ENCODE peak calls at places on chromosomes 4 and X, in seven cellular contexts. Y, W, F, Z, S, R and M are unnamed samples.
A peak's percentile ranks its signal among the peaks of the same experiment; 100 is the strongest.

GRCh38 chr4:175614880-175615279 is 197.2 kb downstream of the GPM6A start:
- DNase-seq in S (no peak), W (no peak), F (no peak), Z (no peak), Y (no peak), R (no peak), M (no peak)

GRCh38 chrX:48474127-48474526 is 1.9 kb upstream of the FTSJ1 start:
- DNase-seq in Z (no peak), S (no peak), Y (peak; percentile 19), F (no peak), R (no peak), W (no peak), M (no peak)

GRCh38 chr4:95643627-95644026 is 94.9 kb upstream of the UNC5C start:
- DNase-seq in Y (no peak), Z (no peak), F (no peak), S (no peak), R (no peak), W (no peak), M (no peak)

GRCh38 chrX:291411-291901 is 10.3 kb downstream of the PLCXD1 start:
- DNase-seq in Z (peak; percentile 11), S (no peak), R (no peak), W (no peak), F (no peak), Y (no peak), M (no peak)

GRCh38 chrX:25872786-25873185 is 265.4 kb upstream of the MAGEB18 start:
- DNase-seq in F (no peak), Y (no peak), Z (no peak), W (no peak), R (no peak), S (no peak), M (no peak)

GRCh38 chr4:81565137-81565870 is 93.6 kb upstream of the RASGEF1B start:
- DNase-seq in F (no peak), R (no peak), Z (peak; percentile 90), Y (no peak), W (no peak), S (no peak), M (no peak)

GRCh38 chr4:144353240-144353639 is 212.7 kb upstream of the GYPA start:
- DNase-seq in Y (no peak), R (no peak), F (no peak), W (no peak), Z (no peak), S (no peak), M (no peak)

GRCh38 chr4:9983211-9983610 is 38.1 kb downstream of the SLC2A9 start:
- DNase-seq in Z (no peak), W (no peak), R (no peak), Y (no peak), S (no peak), F (no peak), M (no peak)

GRCh38 chrX:23820235-23820782 is 37.3 kb downstream of the SAT1 start:
- DNase-seq in Y (no peak), R (no peak), S (no peak), Z (no peak), F (no peak), W (no peak), M (no peak)

GRCh38 chr4:158131037-158131436 is 41.8 kb downstream of the GASK1B start:
- DNase-seq in F (no peak), S (no peak), R (no peak), Y (no peak), W (peak; percentile 72), Z (no peak), M (no peak)

GRCh38 chr4:45741897-45742296 is 382.0 kb downstream of the GABRG1 start:
- DNase-seq in R (no peak), Z (no peak), W (no peak), F (no peak), S (no peak), Y (peak; percentile 19), M (no peak)

GRCh38 chrX:65866146-65866545 is 173.7 kb downstream of the VSIG4 start:
- DNase-seq in Y (no peak), R (no peak), F (peak; percentile 14), S (no peak), W (no peak), Z (no peak), M (no peak)

GRCh38 chrX:153727108-153727931 is 2.7 kb downstream of the ABCD1 start:
- DNase-seq in Y (no peak), S (peak; percentile 68), R (no peak), F (no peak), W (no peak), Z (peak; percentile 80), M (no peak)

GRCh38 chrX:87338510-87338909 is 179.1 kb upstream of the KLHL4 start:
- DNase-seq in S (no peak), F (no peak), W (no peak), Z (no peak), R (peak; percentile 1), Y (peak; percentile 34), M (peak; percentile 17)

GRCh38 chr4:112933790-112934189 is 115.7 kb upstream of the ANK2 start:
- DNase-seq in F (no peak), S (no peak), Y (no peak), R (no peak), W (no peak), Z (no peak), M (no peak)

GRCh38 chrX:74286950-74287349 is 17.0 kb upstream of the ZCCHC13 start:
- DNase-seq in F (no peak), Z (no peak), W (peak; percentile 22), R (no peak), S (no peak), Y (no peak), M (no peak)

GRCh38 chrX:150164971-150165605 is 198.0 kb upstream of the MAMLD1 start:
- DNase-seq in Y (no peak), R (no peak), Z (no peak), W (no peak), S (no peak), F (no peak), M (no peak)

GRCh38 chr4:185895866-185896265 is 83.9 kb upstream of the SORBS2 start:
- DNase-seq in S (no peak), R (no peak), W (no peak), Y (no peak), Z (no peak), F (no peak), M (no peak)

GRCh38 chrX:10159069-10159468 is 2.3 kb downstream of the CLCN4 start:
- DNase-seq in W (no peak), Y (no peak), S (no peak), Z (no peak), F (no peak), R (no peak), M (no peak)

GRCh38 chrX:53279296-53280237 is 1.8 kb downstream of the IQSEC2 start:
- DNase-seq in R (no peak), Z (no peak), F (no peak), W (no peak), S (no peak), Y (no peak), M (no peak)

GRCh38 chr4:35175487-35175886 is 1068.8 kb downstream of the ARAP2 start:
- DNase-seq in S (no peak), W (no peak), F (no peak), R (no peak), Y (no peak), Z (no peak), M (no peak)